ENCODE peak calls at places on chromosome 16, in eight cellular contexts. D is A549, P is stomach, E is tibial nerve, B is H1, I is GM12878, C is sigmoid colon, G is transverse colon. X is an unnamed sample.
A peak's percentile ranks its signal among the peaks of the same experiment; 100 is the strongest.

GRCh38 chr16:18841833-18842525 is 40.6 kb upstream of the ARL6IP1 start:
- DNase-seq in C (no peak), E (no peak), I (no peak), P (no peak), D (no peak), B (no peak), G (no peak), X (no peak)

GRCh38 chr16:89138843-89139520 is 32.6 kb upstream of the CDH15 start:
- DNase-seq in E (no peak), C (no peak), I (no peak), D (no peak), P (no peak), G (no peak), B (no peak), X (peak; percentile 73)

GRCh38 chr16:59886021-59886420 is 1151.9 kb upstream of the GOT2 start:
- DNase-seq in E (peak; percentile 50), B (no peak), I (no peak), C (peak; percentile 73), D (no peak), P (no peak), G (no peak), X (no peak)

GRCh38 chr16:30982548-30983288 is 2.3 kb upstream of the HSD3B7 start:
- DNase-seq in C (no peak), P (no peak), D (no peak), B (no peak), I (no peak), G (no peak), E (no peak), X (no peak)

GRCh38 chr16:49543315-49543946 is 169.8 kb downstream of the C16orf78 start:
- DNase-seq in C (no peak), D (no peak), P (no peak), I (no peak), B (no peak), G (no peak), E (no peak), X (no peak)

GRCh38 chr16:54459509-54460235 is 173.1 kb upstream of the IRX3 start:
- DNase-seq in D (no peak), P (no peak), I (no peak), B (no peak), C (no peak), E (no peak), G (no peak), X (peak; percentile 54)

GRCh38 chr16:881219-882097 is 80.9 kb upstream of the GNG13 start:
- DNase-seq in G (no peak), P (no peak), E (no peak), B (no peak), D (no peak), C (peak; percentile 54), I (no peak), X (peak; percentile 22)

GRCh38 chr16:72847187-72848044 is 200.5 kb downstream of the ZFHX3 start:
- DNase-seq in E (no peak), I (no peak), C (no peak), D (peak; percentile 63), G (no peak), B (no peak), P (no peak), X (no peak)

GRCh38 chr16:53949716-53950410 is 245.9 kb downstream of the FTO start:
- DNase-seq in P (no peak), G (no peak), D (no peak), B (no peak), I (no peak), C (no peak), E (no peak), X (no peak)

GRCh38 chr16:24728891-24729242 is 584 bp upstream of the TNRC6A start:
- DNase-seq in P (no peak), G (no peak), E (no peak), B (no peak), I (no peak), C (no peak), D (no peak), X (no peak)

GRCh38 chr16:89026121-89026612 is 49.2 kb upstream of the CBFA2T3 start:
- DNase-seq in G (no peak), B (no peak), I (peak; percentile 72), E (no peak), D (no peak), P (no peak), C (no peak), X (no peak)

GRCh38 chr16:50505714-50506542 is 42.3 kb upstream of the NKD1 start:
- DNase-seq in G (no peak), P (no peak), E (no peak), I (no peak), C (no peak), B (no peak), D (no peak), X (no peak)

GRCh38 chr16:55179858-55180585 is 144.0 kb upstream of the IRX6 start:
- DNase-seq in E (no peak), D (no peak), P (no peak), I (no peak), B (no peak), C (no peak), G (no peak), X (peak; percentile 82)

GRCh38 chr16:83887088-83887487 is 11.8 kb upstream of the MLYCD start:
- DNase-seq in D (peak; percentile 46), P (peak; percentile 46), G (peak; percentile 26), E (no peak), B (no peak), I (no peak), C (no peak), X (no peak)

GRCh38 chr16:30028438-30029093 is 2.5 kb downstream of the TLCD3B start:
- DNase-seq in E (no peak), P (no peak), D (no peak), G (no peak), C (no peak), B (peak; percentile 88), I (no peak), X (peak; percentile 79)

GRCh38 chr16:88839026-88839529 is 17.7 kb downstream of the GALNS start:
- DNase-seq in D (no peak), C (no peak), P (no peak), G (no peak), B (no peak), I (no peak), E (no peak), X (peak; percentile 69)

GRCh38 chr16:73002836-73003235 is 45.1 kb downstream of the ZFHX3 start:
- DNase-seq in I (no peak), B (no peak), E (no peak), D (no peak), G (no peak), C (no peak), P (no peak), X (no peak)

GRCh38 chr16:8767176-8767575 is 30.3 kb downstream of the TMEM186 start:
- DNase-seq in P (no peak), B (no peak), D (no peak), C (no peak), E (no peak), G (no peak), I (no peak), X (no peak)

GRCh38 chr16:13060932-13061331 is 159.5 kb downstream of the SHISA9 start:
- DNase-seq in D (no peak), I (no peak), C (no peak), G (no peak), E (no peak), B (no peak), P (no peak), X (no peak)

GRCh38 chr16:2702871-2703745 is 16.9 kb downstream of the PRSS27 start:
- DNase-seq in G (no peak), C (no peak), P (peak; percentile 71), B (no peak), D (no peak), E (no peak), I (no peak), X (peak; percentile 74)
- TF ChIP-seq EP300 in G (no peak), C (no peak), P (no peak), B (no peak), D (no peak), E (no peak), I (no peak), X (no peak)

GRCh38 chr16:4465977-4466779 is 8.2 kb downstream of the NMRAL1 start:
- DNase-seq in E (no peak), P (peak; percentile 41), I (no peak), B (no peak), C (no peak), G (peak; percentile 25), D (no peak), X (no peak)
- TF ChIP-seq POLR2A in E (no peak), P (no peak), I (peak; percentile 25), B (no peak), C (no peak), G (no peak), D (no peak), X (no peak)

GRCh38 chr16:4098496-4098895 is 17.7 kb downstream of the ADCY9 start:
- DNase-seq in I (no peak), G (no peak), B (no peak), E (no peak), C (no peak), P (no peak), D (no peak), X (no peak)

GRCh38 chr16:4105848-4106247 is 10.4 kb downstream of the ADCY9 start:
- DNase-seq in E (no peak), I (no peak), G (no peak), B (no peak), P (no peak), C (no peak), D (no peak), X (no peak)

GRCh38 chr16:4103741-4104140 is 12.5 kb downstream of the ADCY9 start:
- DNase-seq in B (no peak), D (no peak), I (no peak), P (no peak), C (peak; percentile 14), E (no peak), G (no peak), X (no peak)

GRCh38 chr16:4097826-4098240 is 18.4 kb downstream of the ADCY9 start:
- DNase-seq in P (no peak), E (no peak), B (no peak), C (no peak), I (no peak), G (no peak), D (no peak), X (no peak)

DNA sequence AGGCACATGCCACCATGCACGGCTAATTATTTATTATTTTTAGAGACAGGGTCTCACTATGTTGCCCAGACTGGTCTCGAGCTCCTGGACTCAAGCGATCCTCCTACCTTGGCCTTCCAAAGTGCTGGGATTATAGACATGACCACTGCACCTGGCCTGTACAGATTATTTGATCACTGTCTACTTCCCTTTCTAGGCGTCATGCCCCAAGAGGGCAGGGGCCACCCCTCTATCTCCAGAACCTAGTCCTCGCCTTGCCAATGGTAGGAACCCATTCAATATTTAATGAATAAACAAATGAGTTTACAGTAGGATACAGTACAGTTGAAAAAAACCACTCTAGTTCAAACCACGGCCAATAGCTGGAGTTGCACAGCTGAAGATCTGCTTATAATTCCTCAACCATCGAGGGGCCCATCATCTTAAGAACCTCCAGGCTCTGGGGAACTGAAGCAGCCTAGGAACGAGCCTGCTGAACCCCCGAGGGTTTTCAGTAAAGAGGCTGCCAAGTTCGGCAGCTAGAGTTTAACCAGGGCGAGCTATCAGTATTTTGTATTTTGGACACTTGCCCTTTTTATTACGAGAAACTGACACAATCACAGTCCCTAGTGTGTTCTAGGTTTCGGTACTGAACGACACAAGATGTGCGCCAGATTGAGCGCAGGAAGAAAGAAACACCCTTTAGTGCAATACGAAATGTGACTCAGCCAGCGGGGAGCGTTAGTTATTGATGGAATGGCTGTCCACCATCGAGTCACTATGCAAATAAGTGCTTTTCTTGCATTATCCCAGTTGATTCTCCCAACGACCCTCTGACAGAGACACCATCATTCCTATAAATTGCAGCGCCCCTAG is 14.6 kb downstream of the ADCY9 start:
- DNase-seq in G (no peak), P (peak; percentile 44), I (no peak), C (peak; percentile 17), D (no peak), E (peak; percentile 39), B (no peak), X (no peak)
- H3K4me3 ChIP-seq in G (no peak overlapping the region), P (no peak overlapping the region), I (no peak overlapping the region), C (no peak overlapping the region), D (no peak overlapping the region), E (no peak overlapping the region), B (no peak overlapping the region), X (no peak overlapping the region)

GRCh38 chr16:63720848-63721247 is 1401.0 kb downstream of the CDH11 start:
- DNase-seq in B (no peak), P (no peak), I (no peak), G (no peak), D (no peak), C (no peak), E (no peak), X (no peak)
- TF ChIP-seq EP300 in B (no peak), P (no peak), I (no peak), G (no peak), D (no peak), C (no peak), E (no peak), X (no peak)

X was measured in upper lobe of left lung.